ENCODE peak calls at places on chromosomes 3 and 15, in five cellular contexts. S is GM03348; Z is stimulated activated CD4-positive, alpha-beta T cell treated with anti-CD3 and anti-CD28 coated beads, Interleukin-15, amount 100 ng/mL, for 1 hour; K is activated T-cell treated with anti-CD3 and anti-CD28 coated beads, Interleukin-2, amount 50 U/mL, for 72 hours; A is C1 segment of cervical spinal cord. M is an unnamed sample.

GRCh38 chr3:190597291-190597690 is 83.4 kb downstream of the IL1RAP start:
- DNase-seq in S (no peak), Z (no peak), K (no peak), A (no peak), M (no peak)

GRCh38 chr3:13708301-13708700 is 159.4 kb downstream of the FBLN2 start:
- DNase-seq in S (no peak), Z (no peak), K (no peak), A (no peak), M (peak; percentile 5)

GRCh38 chr15:58467121-58467721 is 35.4 kb downstream of the LIPC start:
- DNase-seq in S (no peak), Z (no peak), K (no peak), A (no peak), M (no peak)

GRCh38 chr3:135240426-135240825 is 445.4 kb downstream of the EPHB1 start:
- DNase-seq in S (no peak), Z (no peak), K (no peak), A (no peak), M (no peak)

GRCh38 chr3:194973366-194974000 is 287.8 kb downstream of the FAM43A start:
- DNase-seq in S (no peak), Z (no peak), K (no peak), A (no peak), M (no peak)

GRCh38 chr15:66293419-66294156 is at the start of gene DIS3L:
- DNase-seq in S (peak; percentile 89), Z (peak; percentile 31), K (peak; percentile 74), A (peak; percentile 72), M (peak; percentile 52)

GRCh38 chr3:184944221-184944620 is 132.3 kb downstream of the VPS8 start:
- DNase-seq in S (no peak), Z (no peak), K (no peak), A (no peak), M (no peak)

GRCh38 chr15:73988075-73988969 is 3.8 kb downstream of the STOML1 start:
- DNase-seq in S (no peak), Z (no peak), K (no peak), A (no peak), M (peak; percentile 18)

GRCh38 chr3:128491071-128491899 is 1.7 kb downstream of the GATA2 start:
- DNase-seq in S (no peak), Z (no peak), K (no peak), A (no peak), M (peak; percentile 6)

GRCh38 chr3:128498127-128498626 is 5.2 kb upstream of the GATA2 start:
- DNase-seq in S (no peak), Z (no peak), K (no peak), A (no peak), M (no peak)

GRCh38 chr15:28191832-28192231 is 92.7 kb upstream of the OCA2 start:
- DNase-seq in S (no peak), Z (no peak), K (no peak), A (peak; percentile 61), M (peak; percentile 70)

GRCh38 chr3:195825857-195826804 is 14.4 kb upstream of the MUC4 start:
- DNase-seq in S (no peak), Z (no peak), K (no peak), A (no peak), M (no peak)

GRCh38 chr3:108477511-108478147 is 32.8 kb downstream of the MYH15 start:
- DNase-seq in S (peak; percentile 60), Z (no peak), K (peak; percentile 45), A (peak; percentile 28), M (peak; percentile 72)

GRCh38 chr3:66236281-66236680 is 15.5 kb downstream of the SLC25A26 start:
- DNase-seq in S (peak; percentile 27), Z (no peak), K (no peak), A (no peak), M (no peak)

GRCh38 chr15:77487479-77487861 is 66.8 kb downstream of the HMG20A start:
- DNase-seq in S (no peak), Z (no peak), K (no peak), A (no peak), M (no peak)

GRCh38 chr3:61877359-61877770 is 316.0 kb downstream of the PTPRG start:
- DNase-seq in S (no peak), Z (no peak), K (no peak), A (no peak), M (no peak)

GRCh38 chr15:99051308-99051707 is 43.7 kb upstream of the PGPEP1L start:
- DNase-seq in S (no peak), Z (no peak), K (no peak), A (no peak), M (no peak)

GRCh38 chr3:15387171-15387581 is 40.2 kb downstream of the METTL6 start:
- DNase-seq in S (no peak), Z (no peak), K (no peak), A (no peak), M (peak; percentile 86)

GRCh38 chr3:138389841-138390581 is 41.6 kb downstream of the MRAS start:
- DNase-seq in S (peak; percentile 94), Z (no peak), K (no peak), A (no peak), M (peak; percentile 87)

GRCh38 chr3:170089862-170090600 is 52.2 kb downstream of the GPR160 start:
- DNase-seq in S (no peak), Z (no peak), K (no peak), A (no peak), M (no peak)

GRCh38 chr3:142501004-142501926 is 53.4 kb upstream of the XRN1 start:
- DNase-seq in S (peak; percentile 56), Z (no peak), K (no peak), A (no peak), M (no peak)

GRCh38 chr3:112557980-112558379 is 3.8 kb downstream of the ATG3 start:
- DNase-seq in S (no peak), Z (no peak), K (no peak), A (no peak), M (no peak)

M was measured in adrenal gland.